ENCODE peak calls at places on chromosome 20, in four cellular contexts. X, Q, R and S are unnamed samples.

GRCh38 chr20:20710847-20711315 is 1.6 kb downstream of the RALGAPA2 start:
- DNase-seq in Q (no peak), X (no peak), R (no peak), S (peak)

GRCh38 chr20:46810442-46811327 is 84.0 kb upstream of the EYA2 start:
- DNase-seq in X (no peak), R (no peak), Q (no peak), S (no peak)

GRCh38 chr20:38229376-38230252 is 30.9 kb downstream of the KIAA1755 start:
- DNase-seq in R (peak), Q (peak), X (no peak), S (peak)

GRCh38 chr20:38805958-38806854 is 709 bp downstream of the PPP1R16B start:
- DNase-seq in R (peak), Q (peak), X (peak), S (no peak)

GRCh38 chr20:33009214-33010132 is 2.0 kb downstream of the BPIFB2 start:
- DNase-seq in R (no peak), Q (no peak), X (no peak), S (peak)

GRCh38 chr20:63969851-63970713 is at the start of gene ZNF512B:
- DNase-seq in X (peak), R (peak), Q (peak), S (peak)

GRCh38 chr20:19934792-19935491 is 82.2 kb upstream of the NAA20 start:
- DNase-seq in X (no peak), Q (no peak), R (no peak), S (no peak)

GRCh38 chr20:62252342-62252966 is 14.1 kb downstream of the OSBPL2 start:
- DNase-seq in Q (no peak), R (no peak), X (no peak), S (no peak)

GRCh38 chr20:2751347-2751867 is 49.0 kb downstream of the CPXM1 start:
- DNase-seq in X (no peak), Q (no peak), R (no peak), S (peak)

GRCh38 chr20:52747736-52748135 is 224.4 kb upstream of the TSHZ2 start:
- DNase-seq in X (peak), R (peak), Q (no peak), S (peak)

GRCh38 chr20:31967830-31968249 is at the start of gene XKR7:
- DNase-seq in Q (peak), R (peak), X (peak), S (no peak)

GRCh38 chr20:31856516-31856915 is 11.1 kb upstream of the FOXS1 start:
- DNase-seq in Q (no peak), X (peak), R (no peak), S (no peak)

GRCh38 chr20:62659488-62659887 is 17.2 kb downstream of the SLCO4A1 start:
- DNase-seq in Q (no peak), X (no peak), R (no peak), S (no peak)

GRCh38 chr20:49627329-49627761 is 59.4 kb upstream of the PTGIS start:
- DNase-seq in Q (no peak), R (no peak), X (no peak), S (no peak)

GRCh38 chr20:1820137-1821074 is 74.8 kb upstream of the SIRPA start:
- DNase-seq in Q (no peak), R (no peak), X (no peak), S (no peak)

GRCh38 chr20:50873518-50873959 is 57.7 kb downstream of the ADNP start:
- DNase-seq in X (no peak), R (no peak), Q (no peak), S (no peak)

GRCh38 chr20:50874111-50874757 is 57.0 kb downstream of the ADNP start:
- DNase-seq in R (no peak), X (no peak), Q (no peak), S (no peak)

GRCh38 chr20:50876816-50877215 is 54.4 kb downstream of the ADNP start:
- DNase-seq in R (no peak), X (no peak), Q (no peak), S (no peak)

GRCh38 chr20:50876063-50876685 is 55.1 kb downstream of the ADNP start:
- DNase-seq in R (no peak), Q (no peak), X (no peak), S (no peak)

GRCh38 chr20:50874758-50875665 is 56.2 kb downstream of the ADNP start:
- DNase-seq in R (no peak), Q (no peak), X (no peak), S (no peak)
- TF ChIP-seq FOXJ3 in R (no peak), Q (no peak), X (no peak), S (no peak)

DNA sequence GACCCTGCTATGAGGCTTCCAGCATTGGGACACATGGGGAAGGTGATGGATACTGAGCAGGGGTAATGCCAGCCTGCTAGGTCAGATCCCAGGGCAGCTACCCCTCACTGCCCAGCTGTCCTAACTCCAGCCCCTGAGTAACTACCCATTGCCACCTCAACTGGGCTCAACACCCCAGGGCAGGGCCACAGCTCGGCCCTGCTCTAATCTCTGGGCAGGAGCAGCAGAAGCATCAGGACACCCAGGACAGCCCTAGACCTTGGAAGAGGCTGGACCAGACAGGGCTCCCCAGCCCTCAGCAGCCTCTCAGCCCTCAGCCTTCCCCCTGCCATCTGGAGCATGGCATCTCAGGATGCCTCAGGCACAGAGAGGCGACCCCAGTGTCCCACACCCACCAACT is 67.4 kb upstream of the TOP1 start:
- DNase-seq in X (no peak), Q (no peak), R (no peak), S (no peak)
- TF ChIP-seq FOXJ3 in X (no peak), Q (no peak), R (no peak), S (no peak)

GRCh38 chr20:59636791-59637370 is 32.5 kb downstream of the PHACTR3 start:
- DNase-seq in X (no peak), Q (no peak), R (no peak), S (no peak)

GRCh38 chr20:59633646-59634045 is 29.3 kb downstream of the PHACTR3 start:
- DNase-seq in R (no peak), X (no peak), Q (no peak), S (no peak)

GRCh38 chr20:59631751-59632380 is 27.5 kb downstream of the PHACTR3 start:
- DNase-seq in Q (no peak), X (no peak), R (no peak), S (no peak)

GRCh38 chr20:59632426-59633113 is 28.2 kb downstream of the PHACTR3 start:
- DNase-seq in X (no peak), R (no peak), Q (no peak), S (no peak)

DNA sequence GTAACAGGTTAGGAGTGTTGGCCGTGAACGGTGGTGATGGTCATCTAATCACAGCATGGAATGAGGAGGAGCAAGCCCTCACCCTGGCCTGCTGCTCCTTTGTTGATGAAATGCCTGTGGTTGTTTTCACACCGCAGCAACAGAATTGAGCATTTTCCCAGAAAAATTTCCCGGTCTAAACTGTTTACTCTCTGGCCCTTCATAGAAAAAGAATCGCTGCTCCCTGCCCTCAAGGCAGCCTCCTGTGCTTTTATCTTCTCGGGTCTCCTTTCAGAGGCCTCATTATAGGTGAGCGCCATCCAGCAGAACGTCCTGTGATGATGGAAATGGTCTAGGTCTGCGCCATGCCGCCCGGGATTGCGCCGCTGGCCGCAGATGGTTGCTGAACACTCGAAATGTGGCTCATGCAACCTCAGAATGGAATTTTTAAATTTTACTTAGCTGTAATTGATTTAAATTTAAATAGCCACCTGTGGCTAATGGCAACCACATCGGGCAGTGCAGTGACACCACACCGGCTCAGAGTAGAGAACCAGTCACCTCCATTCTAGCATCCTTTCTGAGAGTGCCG is 30.2 kb downstream of the PHACTR3 start:
- DNase-seq in X (no peak), R (no peak), Q (no peak), S (no peak)
- TF ChIP-seq FOXJ3 in X (no peak), R (no peak), Q (no peak), S (no peak)

DNA sequence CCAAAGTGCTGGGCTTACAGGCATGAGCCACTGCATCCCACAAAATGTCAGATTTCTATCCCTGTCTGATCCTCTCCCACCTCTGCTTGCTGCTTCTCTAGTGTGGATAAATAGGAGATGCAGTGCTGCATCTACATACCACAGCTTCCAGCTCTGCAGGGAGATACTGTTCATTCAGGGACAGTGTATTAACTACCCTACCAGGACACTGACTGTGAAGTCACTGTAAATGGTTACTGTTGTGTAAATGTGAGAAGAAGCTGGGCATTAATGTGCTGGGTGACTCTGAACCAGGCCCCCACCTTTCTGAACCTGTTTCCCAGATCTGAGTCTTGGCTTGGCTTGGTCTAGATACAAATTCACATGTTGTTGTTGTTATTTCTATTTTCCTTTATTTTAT is 488.6 kb upstream of the SULF2 start:
- DNase-seq in R (no peak), X (no peak), Q (no peak), S (no peak)
- TF ChIP-seq FOXJ3 in R (no peak), X (no peak), Q (no peak), S (no peak)

GRCh38 chr20:7868108-7868507 is 72.2 kb downstream of the HAO1 start:
- DNase-seq in X (no peak), R (no peak), Q (no peak), S (no peak)

GRCh38 chr20:7866279-7866678 is 74.0 kb downstream of the HAO1 start:
- DNase-seq in X (no peak), Q (no peak), R (no peak), S (peak)
- TF ChIP-seq FOXJ3 in X (no peak), Q (no peak), R (no peak), S (no peak)